ENCODE peak calls at places on chromosome X, in four cellular contexts. One of them, this sample, is unnamed. For H3K4me1, the result is how much of the 10 kb centered on the place peaks cover.

GRCh38 chrX:23770142-23770541 is 12.8 kb upstream of the SAT1 start:
- DNase-seq in IMR-90: no peak
- DNase-seq in esophagus muscularis mucosa: no peak
- DNase-seq in heart left ventricle: no peak
- DNase-seq in this sample: no peak

GRCh38 chrX:14673764-14674163 is 144.4 kb downstream of the GLRA2 start:
- DNase-seq in IMR-90: peak
- DNase-seq in esophagus muscularis mucosa: no peak
- DNase-seq in heart left ventricle: no peak
- DNase-seq in this sample: no peak

GRCh38 chrX:94551831-94552230 is 877.8 kb downstream of the FAM133A start:
- DNase-seq in IMR-90: no peak
- DNase-seq in esophagus muscularis mucosa: no peak
- DNase-seq in heart left ventricle: no peak
- DNase-seq in this sample: no peak

GRCh38 chrX:4622768-4623167 is 909.3 kb upstream of the PRKX start:
- DNase-seq in IMR-90: no peak
- DNase-seq in esophagus muscularis mucosa: no peak
- DNase-seq in heart left ventricle: no peak
- DNase-seq in this sample: no peak

GRCh38 chrX:46376246-46376885 is 168.9 kb downstream of the ZNF674 start:
- DNase-seq in IMR-90: peak
- DNase-seq in esophagus muscularis mucosa: no peak
- DNase-seq in heart left ventricle: no peak
- DNase-seq in this sample: no peak

GRCh38 chrX:13581554-13581953 is 12.2 kb downstream of the EGFL6 start:
- DNase-seq in IMR-90: no peak
- DNase-seq in esophagus muscularis mucosa: no peak
- DNase-seq in heart left ventricle: no peak
- DNase-seq in this sample: no peak

GRCh38 chrX:20951016-20951795 is 423.0 kb upstream of the CNKSR2 start:
- DNase-seq in IMR-90: no peak
- DNase-seq in esophagus muscularis mucosa: no peak
- DNase-seq in heart left ventricle: no peak
- DNase-seq in this sample: no peak

GRCh38 chrX:147228153-147228552 is 413.6 kb upstream of the CXorf51A start:
- DNase-seq in IMR-90: no peak
- DNase-seq in esophagus muscularis mucosa: no peak
- DNase-seq in heart left ventricle: no peak
- DNase-seq in this sample: no peak

GRCh38 chrX:74506310-74507115 is 85.2 kb downstream of the SLC16A2 start:
- DNase-seq in IMR-90: no peak
- DNase-seq in esophagus muscularis mucosa: no peak
- DNase-seq in heart left ventricle: no peak
- DNase-seq in this sample: no peak

GRCh38 chrX:115616943-115617563 is 56.1 kb downstream of the PLS3 start:
- DNase-seq in IMR-90: peak
- DNase-seq in esophagus muscularis mucosa: no peak
- DNase-seq in heart left ventricle: no peak
- DNase-seq in this sample: no peak

GRCh38 chrX:23888887-23889501 is 18.7 kb downstream of the APOO start:
- DNase-seq in IMR-90: peak
- DNase-seq in esophagus muscularis mucosa: no peak
- DNase-seq in heart left ventricle: no peak
- DNase-seq in this sample: no peak

GRCh38 chrX:141714680-141715079 is 16.1 kb upstream of the SPANXD start:
- DNase-seq in IMR-90: no peak
- DNase-seq in esophagus muscularis mucosa: no peak
- DNase-seq in heart left ventricle: no peak
- DNase-seq in this sample: no peak

GRCh38 chrX:102833136-102833535 is 103.9 kb upstream of the RAB40AL start:
- DNase-seq in IMR-90: peak
- DNase-seq in esophagus muscularis mucosa: no peak
- DNase-seq in heart left ventricle: no peak
- DNase-seq in this sample: no peak

GRCh38 chrX:2374086-2374485 is 126.7 kb downstream of the DHRSX start:
- DNase-seq in IMR-90: peak
- DNase-seq in esophagus muscularis mucosa: no peak
- DNase-seq in heart left ventricle: no peak
- DNase-seq in this sample: no peak

GRCh38 chrX:42396136-42396535 is 381.8 kb downstream of the PPP1R2C start:
- DNase-seq in IMR-90: no peak
- DNase-seq in esophagus muscularis mucosa: no peak
- DNase-seq in heart left ventricle: no peak
- DNase-seq in this sample: no peak

GRCh38 chrX:30302957-30303356 is 6.2 kb downstream of the NR0B1 start:
- DNase-seq in IMR-90: no peak
- DNase-seq in esophagus muscularis mucosa: no peak
- DNase-seq in heart left ventricle: no peak
- DNase-seq in this sample: no peak

GRCh38 chrX:1511829-1512228 is 25.2 kb downstream of the P2RY8 start:
- DNase-seq in IMR-90: no peak
- DNase-seq in esophagus muscularis mucosa: no peak
- DNase-seq in heart left ventricle: no peak
- DNase-seq in this sample: no peak

DNA sequence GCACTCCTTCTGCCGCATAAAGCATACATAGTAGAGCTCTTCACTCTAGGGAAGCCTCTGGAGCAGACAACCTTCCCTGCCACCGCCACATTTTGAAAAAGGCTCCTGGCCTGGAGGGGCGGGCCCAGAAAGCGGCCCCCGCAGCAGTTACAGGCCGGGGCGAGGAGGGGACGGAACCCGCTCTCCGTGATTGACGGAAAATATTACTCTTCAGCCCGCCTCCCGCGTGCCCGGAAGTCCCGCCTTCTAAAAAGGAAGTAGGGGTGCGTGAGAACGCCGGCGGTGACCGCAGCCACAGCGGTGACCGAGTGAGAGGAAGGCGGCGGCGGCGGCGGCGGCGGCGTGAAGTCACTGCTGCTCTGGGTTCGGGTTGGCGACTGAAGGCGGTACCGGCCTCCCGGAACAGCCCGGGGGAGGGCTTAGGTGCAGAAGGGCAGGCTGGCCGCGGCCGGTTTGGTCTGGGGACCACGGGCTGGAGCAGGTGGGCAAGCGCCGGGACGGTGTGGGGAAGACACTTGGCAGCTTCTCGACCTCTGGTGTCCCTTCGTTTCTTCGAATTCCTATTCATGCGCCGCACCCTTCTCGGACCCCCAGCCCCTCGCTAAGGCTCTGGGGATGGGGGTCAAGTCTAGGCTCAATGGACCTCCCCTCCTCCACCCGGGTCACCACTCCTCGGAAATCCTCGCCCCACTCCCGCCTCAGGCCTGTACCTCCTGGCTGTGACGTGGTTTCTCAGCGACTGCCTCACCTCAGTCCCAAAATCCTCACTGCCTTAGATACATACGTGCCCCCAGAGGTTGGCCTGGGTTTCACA is at the start of gene HCCS:
- DNase-seq in IMR-90: peak
- DNase-seq in esophagus muscularis mucosa: peak
- DNase-seq in heart left ventricle: peak
- DNase-seq in this sample: peak
- TF ChIP-seq POLR2A in IMR-90: peak
- TF ChIP-seq POLR2A in esophagus muscularis mucosa: peak
- TF ChIP-seq POLR2A in heart left ventricle: no peak
- TF ChIP-seq POLR2A in this sample: peak

DNA sequence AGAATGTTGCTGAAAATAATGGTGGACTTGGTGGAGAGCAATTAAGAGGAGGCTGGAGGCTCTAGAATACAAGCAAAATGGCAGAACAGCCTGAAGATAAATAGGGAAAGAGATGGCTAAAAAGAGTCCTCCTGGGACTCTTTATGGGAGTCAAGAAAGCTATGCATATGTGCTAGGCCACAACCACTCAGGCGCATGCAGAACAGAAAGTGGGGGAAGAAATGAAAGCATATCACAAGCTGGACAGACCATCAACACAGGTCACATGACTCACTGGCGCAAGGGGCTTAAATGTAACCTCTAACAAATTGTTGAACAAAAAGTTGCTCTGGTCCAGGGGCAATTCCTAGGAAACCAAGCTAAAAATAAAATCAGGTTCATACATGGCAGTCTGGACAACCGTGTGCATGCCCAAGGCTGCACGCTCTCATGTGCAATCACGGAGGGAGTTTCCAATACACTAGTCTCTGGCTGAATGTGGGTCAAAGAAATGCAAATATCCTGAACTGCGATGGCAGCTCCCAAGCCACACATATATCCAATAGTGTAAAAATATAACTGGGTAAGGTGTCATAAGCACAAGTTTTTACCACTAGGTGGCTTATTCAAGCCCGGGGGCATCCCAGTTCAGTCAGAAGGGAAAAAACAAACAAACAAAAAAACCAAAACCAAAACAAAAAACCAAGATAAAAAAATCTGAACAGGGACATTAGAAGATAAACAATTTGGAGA is 45.4 kb downstream of the ZNF711 start:
- DNase-seq in IMR-90: no peak
- DNase-seq in esophagus muscularis mucosa: no peak
- DNase-seq in heart left ventricle: no peak
- DNase-seq in this sample: no peak
- H3K4me1 ChIP-seq in IMR-90: under half
- H3K4me1 ChIP-seq in esophagus muscularis mucosa: under half
- H3K4me1 ChIP-seq in heart left ventricle: under half
- H3K4me1 ChIP-seq in this sample: under half

GRCh38 chrX:153969125-153969903 is 2.3 kb downstream of the HCFC1 start:
- DNase-seq in IMR-90: no peak
- DNase-seq in esophagus muscularis mucosa: no peak
- DNase-seq in heart left ventricle: no peak
- DNase-seq in this sample: no peak

GRCh38 chrX:153969904-153970397 is 1.7 kb downstream of the HCFC1 start:
- DNase-seq in IMR-90: peak
- DNase-seq in esophagus muscularis mucosa: no peak
- DNase-seq in heart left ventricle: no peak
- DNase-seq in this sample: peak

GRCh38 chrX:153971124-153971631 is 440 bp downstream of the HCFC1 start:
- DNase-seq in IMR-90: peak
- DNase-seq in esophagus muscularis mucosa: peak
- DNase-seq in heart left ventricle: peak
- DNase-seq in this sample: peak

GRCh38 chrX:153971632-153972367 is at the start of gene HCFC1:
- DNase-seq in IMR-90: peak
- DNase-seq in esophagus muscularis mucosa: peak
- DNase-seq in heart left ventricle: peak
- DNase-seq in this sample: peak

GRCh38 chrX:153970398-153971123 is 1.1 kb downstream of the HCFC1 start:
- DNase-seq in IMR-90: peak
- DNase-seq in esophagus muscularis mucosa: no peak
- DNase-seq in heart left ventricle: no peak
- DNase-seq in this sample: no peak
- TF ChIP-seq POLR2A in IMR-90: no peak
- TF ChIP-seq POLR2A in esophagus muscularis mucosa: no peak
- TF ChIP-seq POLR2A in heart left ventricle: no peak
- TF ChIP-seq POLR2A in this sample: no peak

GRCh38 chrX:34877451-34877850 is 65.1 kb upstream of the FAM47B start:
- DNase-seq in IMR-90: peak
- DNase-seq in esophagus muscularis mucosa: no peak
- DNase-seq in heart left ventricle: no peak
- DNase-seq in this sample: no peak

GRCh38 chrX:34868633-34869032 is 74.0 kb upstream of the FAM47B start:
- DNase-seq in IMR-90: no peak
- DNase-seq in esophagus muscularis mucosa: no peak
- DNase-seq in heart left ventricle: no peak
- DNase-seq in this sample: no peak

GRCh38 chrX:34875204-34875603 is 67.4 kb upstream of the FAM47B start:
- DNase-seq in IMR-90: peak
- DNase-seq in esophagus muscularis mucosa: no peak
- DNase-seq in heart left ventricle: no peak
- DNase-seq in this sample: no peak

GRCh38 chrX:34874763-34875162 is 67.8 kb upstream of the FAM47B start:
- DNase-seq in IMR-90: no peak
- DNase-seq in esophagus muscularis mucosa: no peak
- DNase-seq in heart left ventricle: no peak
- DNase-seq in this sample: no peak

GRCh38 chrX:34873500-34874225 is 68.9 kb upstream of the FAM47B start:
- DNase-seq in IMR-90: peak
- DNase-seq in esophagus muscularis mucosa: no peak
- DNase-seq in heart left ventricle: no peak
- DNase-seq in this sample: no peak
- H3K4me1 ChIP-seq in IMR-90: under half
- H3K4me1 ChIP-seq in esophagus muscularis mucosa: under half
- H3K4me1 ChIP-seq in heart left ventricle: under half
- H3K4me1 ChIP-seq in this sample: under half

GRCh38 chrX:132737743-132738142 is 220.7 kb downstream of the HS6ST2 start:
- DNase-seq in IMR-90: no peak
- DNase-seq in esophagus muscularis mucosa: no peak
- DNase-seq in heart left ventricle: peak
- DNase-seq in this sample: no peak
- TF ChIP-seq POLR2A in IMR-90: no peak
- TF ChIP-seq POLR2A in esophagus muscularis mucosa: no peak
- TF ChIP-seq POLR2A in heart left ventricle: no peak
- TF ChIP-seq POLR2A in this sample: no peak